ENCODE peak calls at places on chromosomes 3 and 15, in five cellular contexts. E is transverse colon, P is PC-9, A is suprapubic skin, W is hepatocyte. G is an unnamed sample.

GRCh38 chr3:46935168-46935858 is 41.2 kb downstream of the CCDC12 start:
- DNase-seq in E (peak; percentile 58), P (peak; percentile 86), A (no peak), W (peak; percentile 95), G (peak; percentile 74)

GRCh38 chr3:144556392-144556791 is 584.8 kb downstream of the DIPK2A start:
- DNase-seq in E (no peak), P (no peak), A (no peak), W (no peak), G (no peak)

GRCh38 chr3:25520926-25521559 is 93.0 kb downstream of the RARB start:
- DNase-seq in E (no peak), P (no peak), A (no peak), W (no peak), G (no peak)

GRCh38 chr3:148723591-148723990 is 25.9 kb downstream of the AGTR1 start:
- DNase-seq in E (no peak), P (no peak), A (no peak), W (no peak), G (no peak)

GRCh38 chr3:169822983-169823382 is 10.3 kb upstream of the LRRC34 start:
- DNase-seq in E (no peak), P (no peak), A (no peak), W (no peak), G (no peak)

GRCh38 chr3:103440539-103441113 is 1005.8 kb downstream of the ZPLD1 start:
- DNase-seq in E (no peak), P (no peak), A (no peak), W (no peak), G (no peak)

GRCh38 chr3:138114431-138114918 is 933 bp downstream of the DZIP1L start:
- DNase-seq in E (no peak), P (no peak), A (no peak), W (peak; percentile 18), G (no peak)

GRCh38 chr15:74460298-74460697 is 662 bp downstream of the UBL7 start:
- DNase-seq in E (no peak), P (no peak), A (no peak), W (no peak), G (no peak)

GRCh38 chr3:65677486-65677885 is 361.2 kb downstream of the MAGI1 start:
- DNase-seq in E (no peak), P (no peak), A (no peak), W (no peak), G (no peak)

GRCh38 chr15:85318048-85318731 is 62.2 kb upstream of the AKAP13 start:
- DNase-seq in E (peak; percentile 84), P (peak; percentile 82), A (no peak), W (peak; percentile 38), G (no peak)

GRCh38 chr3:171415070-171415469 is 45.1 kb downstream of the TNIK start:
- DNase-seq in E (no peak), P (no peak), A (no peak), W (no peak), G (no peak)

GRCh38 chr3:10437272-10437994 is 68.0 kb downstream of the ATP2B2 start:
- DNase-seq in E (no peak), P (no peak), A (no peak), W (no peak), G (no peak)

GRCh38 chr15:64681424-64682024 is 93.9 kb downstream of the RBPMS2 start:
- DNase-seq in E (peak; percentile 32), P (peak; percentile 54), A (no peak), W (peak; percentile 82), G (peak; percentile 80)

GRCh38 chr3:149620291-149621020 is 37.4 kb downstream of the WWTR1 start:
- DNase-seq in E (no peak), P (no peak), A (no peak), W (no peak), G (no peak)

GRCh38 chr15:34725565-34725964 is 29.2 kb downstream of the GJD2 start:
- DNase-seq in E (no peak), P (no peak), A (no peak), W (no peak), G (no peak)

GRCh38 chr15:31128919-31129768 is 27.6 kb upstream of the TRPM1 start:
- DNase-seq in E (peak; percentile 82), P (peak; percentile 35), A (peak; percentile 77), W (peak; percentile 79), G (peak; percentile 81)

GRCh38 chr3:32961189-32961715 is 9.8 kb downstream of the CCR4 start:
- DNase-seq in E (no peak), P (no peak), A (no peak), W (no peak), G (no peak)

GRCh38 chr15:57946491-57947048 is 118.9 kb downstream of the ALDH1A2 start:
- DNase-seq in E (no peak), P (no peak), A (no peak), W (no peak), G (no peak)

GRCh38 chr3:143222505-143222904 is 102.9 kb downstream of the CHST2 start:
- DNase-seq in E (no peak), P (no peak), A (no peak), W (no peak), G (no peak)

GRCh38 chr3:95134693-95135375 is 1072.0 kb downstream of the NSUN3 start:
- DNase-seq in E (no peak), P (no peak), A (no peak), W (no peak), G (no peak)

GRCh38 chr3:179806177-179806576 is 153.3 kb downstream of the USP13 start:
- DNase-seq in E (no peak), P (no peak), A (no peak), W (no peak), G (no peak)

GRCh38 chr15:80856809-80857377 is 77.7 kb downstream of the CEMIP start:
- DNase-seq in E (peak; percentile 73), P (peak; percentile 72), A (no peak), W (no peak), G (no peak)

GRCh38 chr3:72821170-72821781 is 27.0 kb downstream of the SHQ1 start:
- DNase-seq in E (peak; percentile 64), P (no peak), A (no peak), W (peak; percentile 53), G (no peak)

GRCh38 chr3:188947983-188948657 is 223.7 kb upstream of the TPRG1 start:
- DNase-seq in E (peak; percentile 91), P (peak; percentile 88), A (peak; percentile 98), W (peak; percentile 93), G (peak; percentile 82)

GRCh38 chr15:73325191-73325980 is 43.4 kb downstream of the HCN4 start:
- DNase-seq in E (no peak), P (no peak), A (peak; percentile 41), W (no peak), G (no peak)
- TF ChIP-seq CTCF in E (no peak), P (no peak), A (no peak), W (no peak), G (no peak)

DNA sequence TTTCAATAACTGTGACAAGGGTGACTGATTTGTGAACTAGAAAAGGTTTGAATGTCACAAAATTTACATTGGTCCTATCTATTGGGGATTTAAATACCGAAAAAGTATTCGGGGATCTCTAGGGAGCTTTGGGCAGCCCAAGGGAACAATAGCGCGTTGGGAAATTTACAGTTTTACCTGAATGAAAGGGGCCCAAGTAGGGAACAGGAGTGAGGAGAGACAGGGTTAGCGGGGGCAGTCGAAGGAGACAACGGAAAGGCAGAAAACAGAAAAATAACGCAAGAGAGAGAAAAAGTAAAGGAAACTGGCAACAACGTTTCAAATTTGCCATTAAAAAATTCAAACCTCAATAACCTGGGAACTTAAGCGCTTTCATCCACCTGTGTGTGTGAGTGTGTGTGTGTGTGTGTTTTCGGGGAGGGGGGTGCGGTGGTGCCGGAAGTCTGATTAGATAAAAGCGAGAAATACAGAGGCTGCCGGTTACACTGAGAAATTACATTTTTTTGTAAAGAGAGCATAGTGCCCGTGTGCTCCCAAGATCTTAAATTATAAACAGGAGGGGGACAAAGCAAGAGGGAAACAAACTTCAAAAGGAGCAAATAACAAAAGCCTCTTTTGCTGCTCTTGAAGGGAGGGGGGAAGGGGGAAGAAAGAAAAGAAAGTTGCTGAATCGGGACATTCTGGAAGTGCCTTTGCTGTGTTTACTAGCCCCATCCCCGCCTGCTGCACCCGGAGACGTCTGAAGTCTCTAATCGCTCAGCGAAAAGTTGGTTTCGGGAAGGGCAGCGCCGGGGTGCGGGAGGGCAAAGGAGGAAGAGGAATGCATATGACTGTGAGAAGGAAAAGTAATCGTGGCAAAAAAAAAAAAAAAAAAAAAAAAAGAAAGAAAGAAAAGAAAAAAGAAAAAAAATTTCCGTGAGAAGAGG is 722 bp upstream of the ZIC1 start:
- DNase-seq in E (no peak), P (no peak), A (no peak), W (no peak), G (no peak)
- H3K27me3 ChIP-seq in E (peaks cover 100% of the 10 kb centered on the region), P (no peaks in the 10 kb centered on the region), A (peaks cover 100% of the 10 kb centered on the region), W (peaks cover 100% of the 10 kb centered on the region), G (peaks cover 97% of the 10 kb centered on the region)

DNA sequence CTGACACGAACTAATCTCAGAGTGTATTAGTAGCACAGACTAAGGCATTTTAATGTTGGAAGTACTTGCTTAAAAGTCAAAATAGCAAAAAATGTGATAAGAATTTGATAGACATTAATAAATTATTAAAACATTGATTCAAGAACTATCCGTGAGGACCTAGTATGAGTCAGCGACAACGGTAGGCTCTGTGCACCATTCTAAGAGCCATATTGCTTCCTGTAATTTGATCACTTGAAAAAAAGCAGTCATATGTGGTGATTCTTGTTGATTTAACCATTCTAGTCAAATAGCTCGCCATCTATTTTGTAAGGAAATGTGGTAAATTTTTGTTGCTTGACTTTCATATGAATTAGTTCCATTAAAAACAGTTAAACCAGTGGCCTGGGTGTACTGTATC is 534.9 kb upstream of the ARRDC4 start:
- DNase-seq in E (no peak), P (no peak), A (no peak), W (no peak), G (no peak)
- H3K9me3 ChIP-seq in E (no peaks in the 10 kb centered on the region), P (no peaks in the 10 kb centered on the region), A (no peaks in the 10 kb centered on the region), W (no peaks in the 10 kb centered on the region), G (no peaks in the 10 kb centered on the region)

DNA sequence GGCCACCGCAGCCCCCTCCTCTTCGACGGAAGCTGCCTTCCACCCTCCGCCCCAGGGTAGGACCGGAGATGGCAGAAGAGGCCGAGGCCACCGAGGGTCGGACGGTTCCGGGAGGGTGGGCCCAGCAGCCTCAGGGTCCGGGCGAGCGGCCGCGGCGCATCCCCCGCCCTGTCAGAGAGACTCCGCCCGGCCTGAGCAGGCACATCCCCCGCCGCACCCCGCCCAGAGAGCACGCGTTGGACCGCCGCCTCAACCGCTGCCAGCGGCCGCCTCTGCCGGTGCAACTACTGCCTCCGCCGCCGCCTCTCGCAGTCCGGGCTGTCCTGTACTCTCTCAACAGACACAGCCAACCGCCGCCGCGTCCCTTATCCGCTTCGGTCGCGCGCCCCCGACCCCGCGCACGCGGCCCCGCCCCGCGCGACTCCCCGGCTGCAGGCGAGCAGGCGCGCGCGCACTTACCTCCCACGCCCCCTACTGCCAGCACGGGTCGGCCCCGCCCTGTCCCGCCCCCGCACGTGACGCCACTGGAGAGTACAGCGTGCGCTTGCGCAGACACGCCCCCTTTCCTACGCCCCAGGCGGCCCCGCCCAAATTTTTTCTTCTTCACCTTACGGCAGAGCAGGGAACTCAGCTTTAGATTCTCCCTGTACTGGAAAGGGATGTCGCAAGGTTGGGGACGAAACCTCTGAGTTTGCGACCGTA is at the start of gene MYO9A:
- DNase-seq in E (peak; percentile 99), P (peak; percentile 87), A (peak; percentile 99), W (peak; percentile 99), G (peak; percentile 99)
- TF ChIP-seq CTCF in E (peak; percentile 15), P (no peak), A (no peak), W (no peak), G (no peak)

G was measured in BE2C.